ENCODE peak calls at places on chromosomes 7 and 10, in four cellular contexts. V, J, M and H are unnamed samples.

GRCh38 chr10:25786181-25786580 is 147.8 kb upstream of the MYO3A start:
- DNase-seq in V (no peak), J (no peak), M (no peak), H (no peak)

GRCh38 chr10:77296534-77297369 is 340.9 kb downstream of the KCNMA1 start:
- DNase-seq in V (no peak), J (no peak), M (no peak), H (no peak)

GRCh38 chr7:155869784-155870076 is 57.5 kb upstream of the SHH start:
- DNase-seq in V (no peak), J (no peak), M (no peak), H (no peak)

GRCh38 chr10:61136151-61136550 is 192.2 kb upstream of the RHOBTB1 start:
- DNase-seq in V (no peak), J (peak; percentile 6), M (no peak), H (no peak)

GRCh38 chr7:150421831-150422230 is 28.6 kb upstream of the GIMAP8 start:
- DNase-seq in J (no peak), V (no peak), M (no peak), H (no peak)

GRCh38 chr7:51251292-51251691 is 65.3 kb downstream of the COBL start:
- DNase-seq in M (no peak), J (no peak), V (no peak), H (no peak)

GRCh38 chr7:77811895-77812685 is 13.5 kb downstream of the PHTF2 start:
- DNase-seq in V (no peak), J (no peak), M (no peak), H (no peak)

GRCh38 chr10:103231047-103231551 is 14.6 kb upstream of the RPEL1 start:
- DNase-seq in V (no peak), M (no peak), J (no peak), H (no peak)

GRCh38 chr10:110355922-110356627 is 51.4 kb upstream of the SMNDC1 start:
- DNase-seq in V (peak; percentile 43), J (no peak), M (no peak), H (no peak)

GRCh38 chr7:134362587-134363483 is 46.1 kb upstream of the SLC35B4 start:
- DNase-seq in V (no peak), M (no peak), J (no peak), H (no peak)

GRCh38 chr7:129421717-129422250 is 12.4 kb upstream of the STRIP2 start:
- DNase-seq in J (no peak), V (no peak), M (no peak), H (no peak)

GRCh38 chr10:75497997-75498797 is 66.8 kb downstream of the LRMDA start:
- DNase-seq in M (peak; percentile 22), V (no peak), J (peak; percentile 12), H (no peak)

GRCh38 chr10:13492493-13493180 is 36.2 kb downstream of the BEND7 start:
- DNase-seq in V (no peak), J (no peak), M (no peak), H (no peak)

GRCh38 chr10:71222541-71223364 is 10.4 kb downstream of the UNC5B start:
- DNase-seq in M (peak; percentile 67), V (no peak), J (no peak), H (no peak)

GRCh38 chr10:5538892-5539651 is 14.3 kb downstream of the CALML3 start:
- DNase-seq in V (no peak), J (no peak), M (no peak), H (no peak)

GRCh38 chr10:12588091-12588850 is 238.9 kb downstream of the CAMK1D start:
- DNase-seq in V (peak; percentile 14), M (no peak), J (peak; percentile 63), H (no peak)

GRCh38 chr10:89250814-89251416 is 660 bp downstream of the LIPA start:
- DNase-seq in J (peak; percentile 39), M (no peak), V (no peak), H (no peak)